ENCODE peak calls at places on chromosome 18, in seven cellular contexts. X is neural progenitor cell, R is pancreas, P is uterus, S is RWPE2, Q is tibial nerve, B is iPS DF 6.9. J is an unnamed sample. For H3K4me1, the result is how much of the 10 kb centered on the place peaks cover.

GRCh38 chr18:34023471-34023870 is 201.2 kb downstream of the NOL4 start:
- DNase-seq in X (peak), R (no peak), P (no peak), S (no peak), Q (no peak), B (peak), J (no peak)

GRCh38 chr18:46536215-46536874 is 120.7 kb downstream of the LOXHD1 start:
- DNase-seq in X (no peak), R (no peak), P (no peak), S (no peak), Q (no peak), B (no peak), J (peak)

GRCh38 chr18:47036298-47036874 is 965 bp upstream of the ELOA2 start:
- DNase-seq in X (peak), R (no peak), P (no peak), S (no peak), Q (no peak), B (no peak), J (no peak)

GRCh38 chr18:56645415-56646016 is 5.6 kb upstream of the WDR7 start:
- DNase-seq in X (peak), R (no peak), P (no peak), S (no peak), Q (no peak), B (no peak), J (no peak)

GRCh38 chr18:62342884-62343283 is 17.8 kb downstream of the TNFRSF11A start:
- DNase-seq in X (no peak), R (no peak), P (no peak), S (no peak), Q (no peak), B (no peak), J (no peak)

GRCh38 chr18:22547807-22548561 is 130.3 kb upstream of the CTAGE1 start:
- DNase-seq in X (no peak), R (no peak), P (peak), S (no peak), Q (no peak), B (no peak), J (no peak)

GRCh38 chr18:36568487-36568886 is 260.3 kb downstream of the TPGS2 start:
- DNase-seq in X (no peak), R (no peak), P (no peak), S (no peak), Q (no peak), B (no peak), J (no peak)

GRCh38 chr18:79439201-79440023 is 43.7 kb downstream of the NFATC1 start:
- DNase-seq in X (no peak), R (no peak), P (peak), S (no peak), Q (peak), B (no peak), J (no peak)

GRCh38 chr18:3603460-3604259 is 153.7 kb downstream of the TGIF1 start:
- DNase-seq in X (peak), R (no peak), P (no peak), S (no peak), Q (no peak), B (peak), J (no peak)

GRCh38 chr18:72869786-72870185 is 2.0 kb upstream of the NETO1 start:
- DNase-seq in X (peak), R (no peak), P (no peak), S (no peak), Q (no peak), B (no peak), J (no peak)

GRCh38 chr18:61817086-61817485 is 75.7 kb downstream of the RNF152 start:
- DNase-seq in X (no peak), R (no peak), P (no peak), S (no peak), Q (no peak), B (no peak), J (no peak)

GRCh38 chr18:36580874-36581750 is 247.7 kb downstream of the TPGS2 start:
- DNase-seq in X (no peak), R (no peak), P (no peak), S (no peak), Q (no peak), B (no peak), J (no peak)

GRCh38 chr18:10400534-10400933 is 53.9 kb upstream of the APCDD1 start:
- DNase-seq in X (no peak), R (no peak), P (no peak), S (no peak), Q (no peak), B (no peak), J (no peak)

GRCh38 chr18:1052301-1052700 is 147.6 kb downstream of the ADCYAP1 start:
- DNase-seq in X (no peak), R (no peak), P (no peak), S (no peak), Q (no peak), B (no peak), J (no peak)

GRCh38 chr18:79395761-79396404 is at the start of gene NFATC1:
- DNase-seq in X (peak), R (peak), P (peak), S (peak), Q (peak), B (no peak), J (peak)

GRCh38 chr18:6591491-6591890 is 138.0 kb upstream of the ARHGAP28 start:
- DNase-seq in X (no peak), R (no peak), P (no peak), S (no peak), Q (no peak), B (no peak), J (no peak)

GRCh38 chr18:23069481-23069880 is 65.8 kb upstream of the CABLES1 start:
- DNase-seq in X (no peak), R (no peak), P (no peak), S (no peak), Q (no peak), B (no peak), J (peak)

GRCh38 chr18:12990128-12990485 is 1.1 kb upstream of the CEP192 start:
- DNase-seq in X (no peak), R (no peak), P (no peak), S (no peak), Q (no peak), B (no peak), J (no peak)

GRCh38 chr18:61582205-61582710 is 249.0 kb downstream of the CDH20 start:
- DNase-seq in X (no peak), R (no peak), P (no peak), S (no peak), Q (no peak), B (no peak), J (no peak)

GRCh38 chr18:56433919-56434318 is 204.5 kb downstream of the TXNL1 start:
- DNase-seq in X (no peak), R (no peak), P (no peak), S (no peak), Q (no peak), B (peak), J (no peak)

GRCh38 chr18:24502621-24503020 is 42.2 kb downstream of the HRH4 start:
- DNase-seq in X (no peak), R (no peak), P (no peak), S (no peak), Q (no peak), B (no peak), J (no peak)

GRCh38 chr18:77304263-77304662 is 54.6 kb downstream of the GALR1 start:
- DNase-seq in X (no peak), R (no peak), P (no peak), S (no peak), Q (no peak), B (no peak), J (no peak)

GRCh38 chr18:63207154-63207790 is 112.3 kb downstream of the BCL2 start:
- DNase-seq in X (no peak), R (no peak), P (no peak), S (no peak), Q (no peak), B (no peak), J (no peak)

GRCh38 chr18:32470136-32470712 is 458 bp downstream of the GAREM1 start:
- DNase-seq in X (peak), R (peak), P (peak), S (no peak), Q (no peak), B (no peak), J (no peak)

GRCh38 chr18:9810216-9810804 is 75.5 kb upstream of the TXNDC2 start:
- DNase-seq in X (no peak), R (no peak), P (no peak), S (no peak), Q (no peak), B (no peak), J (no peak)

GRCh38 chr18:44586782-44587524 is 93.7 kb upstream of the SETBP1 start:
- DNase-seq in X (no peak), R (no peak), P (peak), S (no peak), Q (no peak), B (no peak), J (no peak)

GRCh38 chr18:76592981-76593381 is 97.9 kb upstream of the ZNF516 start:
- DNase-seq in X (peak), R (no peak), P (no peak), S (no peak), Q (no peak), B (no peak), J (no peak)

GRCh38 chr18:38022247-38022646 is 456.6 kb upstream of the CELF4 start:
- DNase-seq in X (no peak), R (no peak), P (no peak), S (no peak), Q (no peak), B (no peak), J (no peak)

GRCh38 chr18:13624563-13625237 is 101.7 kb downstream of the FAM210A start:
- DNase-seq in X (no peak), R (no peak), P (no peak), S (no peak), Q (no peak), B (no peak), J (no peak)

GRCh38 chr18:7892556-7892955 is 325.4 kb downstream of the PTPRM start:
- DNase-seq in X (no peak), R (no peak), P (no peak), S (no peak), Q (no peak), B (no peak), J (no peak)

GRCh38 chr18:62744076-62744705 is 28.9 kb downstream of the PHLPP1 start:
- DNase-seq in X (no peak), R (no peak), P (no peak), S (no peak), Q (no peak), B (no peak), J (no peak)

GRCh38 chr18:295756-296155 is 27.9 kb upstream of the THOC1 start:
- DNase-seq in X (no peak), R (no peak), P (no peak), S (no peak), Q (no peak), B (no peak), J (no peak)

DNA sequence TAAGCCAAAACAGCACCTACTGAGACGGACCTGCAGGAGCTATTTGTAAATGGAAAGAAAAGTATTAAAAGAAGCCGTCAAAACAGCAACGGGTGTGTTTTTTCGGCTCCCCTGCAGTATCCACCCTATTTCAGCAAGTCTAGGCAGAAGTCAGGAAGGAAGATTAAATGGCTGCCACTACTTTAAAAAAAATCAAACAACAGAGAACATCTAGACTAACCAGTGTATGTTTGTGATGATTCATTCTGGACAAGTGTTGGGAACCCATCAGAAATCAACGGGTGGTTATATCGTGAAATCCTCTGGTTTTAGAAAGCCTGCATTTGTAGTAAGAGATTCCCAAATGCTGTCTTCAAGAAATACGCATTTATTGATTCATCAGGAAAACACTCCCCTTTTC is 9.0 kb downstream of the PMAIP1 start:
- DNase-seq in X (no peak), R (no peak), P (no peak), S (no peak), Q (no peak), B (no peak), J (no peak)
- H3K4me1 ChIP-seq in X (under half), R (under half), P (under half), S (under half), Q (under half), B (under half), J (under half)

DNA sequence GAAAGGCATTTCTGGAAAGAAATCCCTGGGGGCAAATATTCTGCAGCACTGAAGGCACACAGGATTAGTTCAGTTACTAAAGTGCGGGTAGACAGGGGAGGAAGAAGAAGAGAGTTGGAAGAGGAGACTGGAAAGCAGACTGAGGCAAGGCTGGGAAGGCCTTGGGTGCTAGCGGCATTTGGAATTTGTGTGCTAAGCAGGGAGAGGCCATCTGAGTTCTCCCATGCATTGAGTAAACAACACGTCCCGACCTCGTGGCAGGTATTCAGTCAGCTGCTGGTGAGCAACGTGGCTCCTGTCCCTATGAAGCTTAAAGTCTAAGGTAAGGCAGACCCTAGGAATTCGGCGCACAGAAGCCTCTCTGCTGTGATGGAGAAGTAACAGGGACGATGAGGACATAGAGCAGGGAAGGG is 30.7 kb downstream of the ATP8B1 start:
- DNase-seq in X (no peak), R (no peak), P (no peak), S (no peak), Q (no peak), B (no peak), J (no peak)
- H3K4me1 ChIP-seq in X (under half), R (under half), P (under half), S (under half), Q (under half), B (under half), J (under half)

GRCh38 chr18:58671122-58671940 is at the start of gene MALT1:
- DNase-seq in X (peak), R (peak), P (peak), S (peak), Q (peak), B (peak), J (peak)
- H3K4me1 ChIP-seq in X (under half), R (under half), P (under half), S (under half), Q (under half), B (under half), J (under half)

DNA sequence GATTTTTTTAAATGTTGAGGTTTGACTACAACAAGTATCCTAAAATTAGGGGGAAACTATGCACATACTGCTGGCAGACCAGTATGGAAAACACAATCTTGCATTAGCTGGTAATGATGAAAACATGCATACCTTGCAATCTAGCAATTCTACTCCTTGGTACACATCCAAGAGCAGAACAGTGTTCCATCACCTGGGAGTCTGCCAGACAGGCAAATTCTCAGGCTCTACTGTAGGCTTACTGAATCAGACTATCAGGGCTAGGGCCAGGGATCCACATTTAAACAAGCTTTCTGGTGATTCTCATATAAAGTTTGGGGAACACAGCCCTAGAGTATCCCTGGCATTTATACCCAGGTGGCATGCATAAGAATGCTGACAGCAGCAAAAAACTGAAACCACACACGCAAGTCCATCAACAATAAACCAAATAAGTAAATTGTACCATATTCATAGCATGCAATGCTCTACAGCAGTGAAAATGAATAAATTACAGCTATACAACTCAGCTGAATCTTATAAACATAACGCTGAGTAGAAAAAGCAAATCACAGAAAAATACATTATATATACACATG is 13.6 kb downstream of the CDH2 start:
- DNase-seq in X (no peak), R (no peak), P (no peak), S (no peak), Q (no peak), B (no peak), J (no peak)
- H3K4me1 ChIP-seq in X (half or more), R (under half), P (under half), S (under half), Q (under half), B (under half), J (under half)

GRCh38 chr18:49048361-49048760 is 97.6 kb upstream of the SMAD7 start:
- DNase-seq in X (no peak), R (no peak), P (no peak), S (no peak), Q (no peak), B (no peak), J (no peak)

GRCh38 chr18:49046125-49046524 is 95.4 kb upstream of the SMAD7 start:
- DNase-seq in X (no peak), R (no peak), P (no peak), S (no peak), Q (no peak), B (no peak), J (no peak)

GRCh38 chr18:49044898-49045297 is 94.1 kb upstream of the SMAD7 start:
- DNase-seq in X (no peak), R (no peak), P (no peak), S (no peak), Q (no peak), B (no peak), J (no peak)

GRCh38 chr18:49045585-49045984 is 94.8 kb upstream of the SMAD7 start:
- DNase-seq in X (no peak), R (no peak), P (no peak), S (no peak), Q (no peak), B (no peak), J (no peak)

DNA sequence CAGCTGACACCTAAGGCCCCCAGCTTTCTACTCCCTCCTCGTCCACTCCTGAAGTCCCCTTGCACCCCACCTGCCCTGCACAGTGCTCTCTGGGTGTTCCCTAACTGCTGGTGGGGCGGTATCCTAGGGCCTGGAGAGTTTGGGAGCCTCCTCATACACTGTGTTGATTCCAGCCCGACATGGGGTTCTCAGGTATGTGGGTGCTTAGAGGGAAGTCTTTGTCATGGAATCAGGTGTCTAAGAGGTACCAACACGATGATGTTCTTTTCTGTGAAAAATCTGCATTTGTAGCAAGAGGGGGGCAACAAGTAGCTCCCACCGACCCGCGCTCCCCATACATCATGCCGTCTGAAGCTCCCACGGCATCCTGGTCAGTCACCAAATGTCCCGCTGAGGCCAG is 96.8 kb upstream of the SMAD7 start:
- DNase-seq in X (no peak), R (no peak), P (no peak), S (no peak), Q (no peak), B (no peak), J (no peak)
- H3K4me1 ChIP-seq in X (under half), R (under half), P (under half), S (under half), Q (under half), B (under half), J (under half)

DNA sequence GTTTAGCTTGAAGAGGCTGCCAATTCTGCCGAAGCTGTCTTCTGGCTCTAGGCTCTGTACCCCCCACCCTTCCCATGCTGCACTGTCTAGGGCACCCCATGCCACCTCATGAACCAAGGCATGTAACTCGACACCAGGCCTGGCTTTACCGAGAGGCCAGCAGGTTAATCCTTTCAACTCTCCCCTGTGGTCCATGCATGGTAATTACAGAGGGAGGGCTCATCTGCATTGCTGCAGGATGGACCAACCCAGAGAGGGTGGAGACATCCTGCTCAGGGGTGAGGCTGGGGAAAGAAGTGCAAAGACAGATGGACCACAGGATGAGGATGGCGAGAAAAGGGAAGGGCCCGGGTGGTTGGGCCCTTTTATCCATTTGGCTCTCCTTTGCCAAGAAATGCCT is 65.8 kb downstream of the KCTD1 start:
- DNase-seq in X (peak), R (no peak), P (no peak), S (no peak), Q (no peak), B (peak), J (no peak)
- H3K4me1 ChIP-seq in X (under half), R (under half), P (under half), S (half or more), Q (under half), B (under half), J (under half)

DNA sequence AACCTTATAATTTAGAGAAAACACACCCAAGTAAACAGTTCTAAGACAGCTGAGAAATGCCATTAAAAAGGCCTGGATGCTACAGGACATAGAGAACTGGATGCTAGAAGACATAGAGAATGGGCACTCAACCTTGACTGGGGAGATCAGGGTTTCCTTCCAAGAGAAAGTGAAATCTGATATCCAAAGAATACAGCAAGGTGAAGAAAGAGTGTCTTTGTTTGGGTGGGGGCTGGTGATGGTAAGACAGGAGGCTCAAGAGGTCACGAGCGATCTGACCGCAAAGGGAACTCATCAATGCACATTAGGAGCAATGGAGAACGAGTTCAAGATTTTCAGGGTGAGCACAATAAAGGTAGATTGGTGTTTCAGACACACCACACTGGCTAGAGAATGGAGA is 31.6 kb downstream of the EPB41L3 start:
- DNase-seq in X (no peak), R (no peak), P (no peak), S (no peak), Q (no peak), B (no peak), J (no peak)
- H3K4me1 ChIP-seq in X (under half), R (under half), P (under half), S (under half), Q (under half), B (under half), J (under half)

DNA sequence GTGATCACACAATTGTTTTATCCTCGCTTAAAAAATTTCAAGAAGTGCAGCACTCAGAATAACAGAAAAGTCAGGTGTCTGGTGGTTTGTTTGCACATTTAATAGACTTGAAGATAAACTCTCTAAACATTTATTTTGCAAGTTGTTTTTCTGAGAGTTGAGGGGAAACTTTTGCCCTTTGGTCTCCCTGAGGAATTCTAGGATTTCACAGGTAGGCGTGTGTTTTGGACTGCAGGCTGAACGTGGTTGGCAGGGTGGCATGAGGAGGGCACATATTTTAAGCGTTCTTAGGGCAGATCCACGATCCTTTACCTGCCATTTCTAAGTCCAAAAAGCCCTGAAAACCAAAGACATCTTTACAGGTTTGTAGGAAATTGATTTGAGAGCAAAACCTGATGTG is 188.6 kb downstream of the NEDD4L start:
- DNase-seq in X (no peak), R (no peak), P (no peak), S (no peak), Q (no peak), B (no peak), J (no peak)
- H3K4me1 ChIP-seq in X (under half), R (under half), P (under half), S (under half), Q (under half), B (under half), J (under half)

J was measured in CD8-positive, alpha-beta memory T cell.